ENCODE peak calls at places on chromosomes 11 and 22, in six cellular contexts. N is thoracic aorta; H is AG04450; Z is brain microvascular endothelial cell; R is CD4-positive, CD25-positive, alpha-beta regulatory T cell; M is neuronal stem cell. K is an unnamed sample.

GRCh38 chr11:73869234-73869949 is 7.3 kb downstream of the COA4 start:
- DNase-seq in H (no peak), Z (no peak), R (no peak), M (no peak), N (no peak), K (no peak)

GRCh38 chr22:49853981-49854791 is 542 bp downstream of the ZBED4 start:
- DNase-seq in N (no peak), H (no peak), Z (peak), M (peak), R (no peak), K (peak)

GRCh38 chr11:70500076-70500847 is 101.9 kb downstream of the CTTN start:
- DNase-seq in M (no peak), H (no peak), R (no peak), N (no peak), Z (no peak), K (peak)

GRCh38 chr22:23533771-23534191 is 46.3 kb downstream of the IGLL1 start:
- DNase-seq in M (no peak), N (no peak), R (no peak), H (no peak), Z (no peak), K (peak)

GRCh38 chr22:32556150-32556549 is 81.5 kb downstream of the FBXO7 start:
- DNase-seq in Z (no peak), N (no peak), H (no peak), M (no peak), R (no peak), K (no peak)

GRCh38 chr11:120840661-120841060 is 183.2 kb upstream of the TBCEL start:
- DNase-seq in R (no peak), H (no peak), Z (no peak), M (no peak), N (no peak), K (no peak)

GRCh38 chr11:102007567-102008437 is 39.4 kb upstream of the CFAP300 start:
- DNase-seq in M (peak), N (no peak), H (peak), Z (no peak), R (peak), K (no peak)

GRCh38 chr11:62579252-62579651 is 5.6 kb upstream of the EEF1G start:
- DNase-seq in Z (no peak), R (no peak), N (no peak), M (no peak), H (no peak), K (no peak)

GRCh38 chr11:17846852-17847453 is 112.4 kb downstream of the KCNC1 start:
- DNase-seq in Z (peak), H (no peak), M (peak), N (no peak), R (no peak), K (no peak)

GRCh38 chr11:96207459-96208449 is 135.2 kb downstream of the MAML2 start:
- DNase-seq in N (no peak), H (no peak), M (no peak), Z (no peak), R (peak), K (no peak)

GRCh38 chr11:114243461-114244372 is 52.5 kb upstream of the NNMT start:
- DNase-seq in H (no peak), N (no peak), M (no peak), R (no peak), Z (no peak), K (no peak)

GRCh38 chr22:23838686-23839468 is at the start of gene DERL3:
- DNase-seq in Z (peak), H (peak), N (peak), R (peak), M (peak), K (peak)

GRCh38 chr11:79082920-79083319 is 357.9 kb downstream of the TENM4 start:
- DNase-seq in M (peak), N (no peak), Z (no peak), R (no peak), H (no peak), K (no peak)

GRCh38 chr11:114595571-114595970 is at the start of gene NXPE4:
- DNase-seq in N (no peak), H (no peak), R (no peak), M (no peak), Z (no peak), K (no peak)

GRCh38 chr11:95918056-95918455 is 5.9 kb downstream of the MTMR2 start:
- DNase-seq in R (no peak), N (no peak), M (no peak), Z (no peak), H (no peak), K (no peak)

GRCh38 chr11:36296925-36297604 is 977 bp downstream of the PRR5L start:
- DNase-seq in M (no peak), H (peak), N (no peak), R (no peak), Z (peak), K (no peak)

GRCh38 chr11:120337896-120338840 is 2.0 kb downstream of the ARHGEF12 start:
- DNase-seq in R (no peak), N (no peak), H (no peak), M (no peak), Z (no peak), K (no peak)

GRCh38 chr22:22074634-22075381 is 92.2 kb upstream of the TOP3B start:
- DNase-seq in R (no peak), M (no peak), N (no peak), H (no peak), Z (no peak), K (no peak)

GRCh38 chr11:121466063-121466794 is 13.5 kb upstream of the SORL1-AS1 start:
- DNase-seq in R (no peak), H (peak), N (peak), M (no peak), Z (peak), K (peak)

GRCh38 chr11:13026722-13027121 is 17.6 kb downstream of the RASSF10 start:
- DNase-seq in N (no peak), R (no peak), H (no peak), Z (no peak), M (no peak), K (no peak)

GRCh38 chr22:20499769-20500168 is 4.2 kb upstream of the KLHL22 start:
- DNase-seq in H (no peak), N (no peak), M (no peak), Z (no peak), R (no peak), K (no peak)

GRCh38 chr11:952406-953385 is 27.0 kb downstream of the AP2A2 start:
- DNase-seq in Z (peak), R (no peak), N (no peak), M (no peak), H (no peak), K (no peak)

GRCh38 chr11:63904743-63905142 is 12.2 kb downstream of the RCOR2 start:
- DNase-seq in R (no peak), M (no peak), Z (no peak), N (no peak), H (no peak), K (no peak)

GRCh38 chr11:14409891-14410290 is 50.9 kb upstream of the RRAS2 start:
- DNase-seq in M (no peak), H (no peak), R (no peak), N (no peak), Z (no peak), K (no peak)

GRCh38 chr11:8252388-8252787 is 11.3 kb downstream of the LMO1 start:
- DNase-seq in H (no peak), N (no peak), R (no peak), Z (no peak), M (no peak), K (peak)

GRCh38 chr11:91066648-91067047 is 843.8 kb upstream of the CHORDC1 start:
- DNase-seq in R (no peak), N (no peak), M (no peak), Z (no peak), H (no peak), K (no peak)

GRCh38 chr11:103851166-103851651 is 185.2 kb upstream of the DDI1 start:
- DNase-seq in N (no peak), H (peak), R (no peak), Z (no peak), M (no peak), K (no peak)

GRCh38 chr11:36608491-36609199 is 10.6 kb upstream of the RAG2 start:
- DNase-seq in N (no peak), Z (no peak), R (no peak), M (no peak), H (no peak), K (no peak)

GRCh38 chr22:50085211-50085999 is at the start of gene MLC1:
- DNase-seq in N (no peak), Z (no peak), M (no peak), R (no peak), H (no peak), K (no peak)

GRCh38 chr11:87142594-87142993 is 104.9 kb downstream of the TMEM135 start:
- DNase-seq in N (no peak), R (no peak), M (no peak), Z (no peak), H (no peak), K (no peak)

GRCh38 chr22:21865041-21865440 is 2.4 kb downstream of the MAPK1 start:
- DNase-seq in Z (peak), R (no peak), N (peak), H (peak), M (no peak), K (no peak)

GRCh38 chr11:95884364-95884763 is 39.5 kb downstream of the MTMR2 start:
- DNase-seq in R (no peak), M (no peak), Z (peak), N (no peak), H (no peak), K (no peak)

GRCh38 chr22:17086750-17087149 is 1.9 kb downstream of the IL17RA start:
- DNase-seq in M (no peak), H (no peak), Z (no peak), N (no peak), R (peak), K (no peak)

GRCh38 chr11:1338201-1339065 is 29.0 kb upstream of the TOLLIP start:
- DNase-seq in N (no peak), M (no peak), Z (no peak), H (no peak), R (peak), K (no peak)

GRCh38 chr11:65491614-65492386 is 7.0 kb upstream of the MALAT1 start:
- DNase-seq in H (no peak), M (no peak), N (peak), R (no peak), Z (peak), K (peak)

GRCh38 chr11:60429272-60429671 is at the start of gene MS4A5:
- DNase-seq in N (no peak), Z (no peak), M (no peak), R (no peak), H (no peak), K (no peak)

GRCh38 chr22:44906999-44907644 is 102.7 kb downstream of the PHF21B start:
- DNase-seq in Z (no peak), M (no peak), N (no peak), R (no peak), H (no peak), K (no peak)

GRCh38 chr11:19931141-19931767 is 218.6 kb downstream of the NAV2 start:
- DNase-seq in N (no peak), M (no peak), Z (no peak), R (no peak), H (no peak), K (no peak)
- H3K27ac ChIP-seq in N (peak), M (peak), Z (no peak), R (no peak), H (peak), K (no peak)

GRCh38 chr22:41280854-41281253 is 5.1 kb downstream of the RANGAP1 start:
- DNase-seq in M (no peak), H (no peak), Z (no peak), N (no peak), R (no peak), K (no peak)

GRCh38 chr22:41285441-41285819 is 557 bp downstream of the RANGAP1 start:
- DNase-seq in N (peak), R (peak), M (peak), Z (peak), H (peak), K (peak)

GRCh38 chr22:41285820-41286638 is at the start of gene RANGAP1:
- DNase-seq in R (peak), N (peak), H (peak), M (peak), Z (peak), K (peak)

GRCh38 chr22:41286639-41287091 is 678 bp upstream of the RANGAP1 start:
- DNase-seq in Z (peak), H (no peak), M (no peak), N (no peak), R (no peak), K (no peak)

GRCh38 chr22:41284465-41284864 is 1.5 kb downstream of the RANGAP1 start:
- DNase-seq in R (no peak), H (no peak), Z (no peak), M (no peak), N (no peak), K (no peak)
- H3K4me3 ChIP-seq in R (peak), H (peak), Z (no peak), M (peak), N (no peak), K (no peak)

DNA sequence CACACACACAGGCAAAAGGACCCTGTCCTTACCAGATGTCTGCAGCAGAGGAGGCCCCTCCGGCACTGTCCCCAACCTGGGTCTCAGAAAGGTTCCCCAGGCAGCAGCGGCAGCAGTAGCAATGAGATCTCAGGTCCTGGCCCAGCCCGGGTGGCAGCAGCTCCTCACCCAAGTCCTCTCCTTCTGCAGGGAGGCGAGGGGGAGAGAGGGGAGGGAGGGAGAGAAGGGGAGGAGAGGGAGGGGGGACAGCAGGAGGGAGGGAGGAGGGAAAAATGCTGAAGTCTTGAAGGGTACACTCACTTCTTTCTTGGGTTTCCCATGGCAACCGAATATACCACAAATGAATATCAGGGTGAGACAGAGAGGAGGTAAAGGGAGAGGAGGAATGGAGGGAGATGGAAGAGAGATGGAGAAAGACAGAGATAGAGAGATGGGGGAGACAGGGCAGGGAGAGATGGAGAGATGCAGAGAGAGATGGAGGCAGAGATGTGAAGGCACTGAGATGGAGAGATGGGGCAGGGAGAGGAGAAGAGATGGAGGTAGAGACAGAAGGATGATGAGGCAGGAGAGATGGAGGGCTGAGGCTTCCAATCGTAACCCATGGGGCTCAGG is 9.4 kb downstream of the ELFN2 start:
- DNase-seq in Z (no peak), N (no peak), R (no peak), H (no peak), M (no peak), K (no peak)
- H3K27ac ChIP-seq in Z (no peak), N (no peak), R (no peak), H (no peak), M (no peak), K (no peak)

GRCh38 chr11:69155302-69156198 is at the start of gene SMIM38:
- DNase-seq in M (no peak), R (no peak), H (no peak), N (no peak), Z (no peak), K (no peak)

GRCh38 chr11:69154938-69155301 is 815 bp upstream of the SMIM38 start:
- DNase-seq in R (no peak), M (no peak), H (no peak), N (no peak), Z (no peak), K (no peak)

GRCh38 chr11:69157156-69157821 is 1.6 kb downstream of the SMIM38 start:
- DNase-seq in H (no peak), N (no peak), Z (no peak), M (peak), R (peak), K (no peak)

GRCh38 chr11:69156673-69157155 is 979 bp downstream of the SMIM38 start:
- DNase-seq in M (no peak), Z (no peak), R (no peak), N (no peak), H (no peak), K (peak)

GRCh38 chr11:69156218-69156639 is 494 bp downstream of the SMIM38 start:
- DNase-seq in H (no peak), Z (no peak), M (no peak), R (no peak), N (no peak), K (no peak)
- H3K4me3 ChIP-seq in H (no peak), Z (no peak), M (no peak), R (no peak), N (no peak), K (no peak)

DNA sequence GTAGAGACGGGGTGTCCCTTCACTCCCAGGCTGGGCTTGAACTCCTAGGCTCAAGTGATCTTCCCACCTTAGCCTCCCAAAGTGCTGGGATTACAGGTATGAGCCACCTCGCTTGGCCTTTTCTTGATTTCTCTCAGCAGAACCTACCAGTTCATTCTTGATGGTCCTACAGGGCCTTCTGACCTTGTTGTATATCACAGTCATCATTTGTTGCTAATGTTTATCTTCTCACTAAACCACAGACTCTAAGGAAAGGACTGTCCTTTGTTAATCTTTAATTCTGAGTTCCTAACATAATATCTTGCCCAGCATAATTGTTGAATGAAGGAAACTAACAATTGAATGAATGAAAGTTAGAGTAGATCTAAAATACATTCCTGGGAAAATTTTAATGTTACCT is 22.0 kb upstream of the ZC3H12C start:
- DNase-seq in R (no peak), H (no peak), Z (no peak), M (no peak), N (no peak), K (no peak)
- H3K27ac ChIP-seq in R (no peak), H (no peak), Z (no peak), M (no peak), N (no peak), K (no peak)

GRCh38 chr22:43860126-43860525 is 2.2 kb downstream of the SULT4A1 start:
- DNase-seq in R (no peak), N (no peak), Z (no peak), H (no peak), M (no peak), K (no peak)

GRCh38 chr22:43860831-43861230 is 1.5 kb downstream of the SULT4A1 start:
- DNase-seq in N (no peak), R (no peak), M (no peak), H (no peak), Z (no peak), K (no peak)

GRCh38 chr22:43861529-43861928 is 784 bp downstream of the SULT4A1 start:
- DNase-seq in Z (no peak), N (no peak), H (no peak), R (no peak), M (no peak), K (no peak)

GRCh38 chr22:43862074-43862881 is at the start of gene SULT4A1:
- DNase-seq in H (no peak), N (no peak), R (no peak), M (peak), Z (no peak), K (no peak)

DNA sequence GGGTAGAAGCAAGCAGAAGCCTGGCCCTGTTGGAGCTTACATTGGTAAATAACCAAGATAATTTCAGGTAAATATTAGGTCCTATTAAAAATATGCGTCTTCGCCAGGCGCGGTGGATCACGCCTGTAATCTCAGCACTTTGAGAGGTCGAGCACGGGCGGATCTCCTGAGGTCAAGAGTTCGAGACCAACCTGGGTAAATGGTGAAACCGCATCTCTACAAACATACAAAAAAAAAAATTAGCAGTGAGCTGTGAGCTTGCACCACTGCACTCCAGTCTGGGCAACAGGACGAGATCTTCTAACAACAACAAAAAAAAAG is 529 bp upstream of the SULT4A1 start:
- DNase-seq in N (no peak), R (no peak), M (no peak), Z (no peak), H (no peak), K (no peak)
- H3K4me3 ChIP-seq in N (no peak), R (no peak), M (peak), Z (no peak), H (no peak), K (no peak)

DNA sequence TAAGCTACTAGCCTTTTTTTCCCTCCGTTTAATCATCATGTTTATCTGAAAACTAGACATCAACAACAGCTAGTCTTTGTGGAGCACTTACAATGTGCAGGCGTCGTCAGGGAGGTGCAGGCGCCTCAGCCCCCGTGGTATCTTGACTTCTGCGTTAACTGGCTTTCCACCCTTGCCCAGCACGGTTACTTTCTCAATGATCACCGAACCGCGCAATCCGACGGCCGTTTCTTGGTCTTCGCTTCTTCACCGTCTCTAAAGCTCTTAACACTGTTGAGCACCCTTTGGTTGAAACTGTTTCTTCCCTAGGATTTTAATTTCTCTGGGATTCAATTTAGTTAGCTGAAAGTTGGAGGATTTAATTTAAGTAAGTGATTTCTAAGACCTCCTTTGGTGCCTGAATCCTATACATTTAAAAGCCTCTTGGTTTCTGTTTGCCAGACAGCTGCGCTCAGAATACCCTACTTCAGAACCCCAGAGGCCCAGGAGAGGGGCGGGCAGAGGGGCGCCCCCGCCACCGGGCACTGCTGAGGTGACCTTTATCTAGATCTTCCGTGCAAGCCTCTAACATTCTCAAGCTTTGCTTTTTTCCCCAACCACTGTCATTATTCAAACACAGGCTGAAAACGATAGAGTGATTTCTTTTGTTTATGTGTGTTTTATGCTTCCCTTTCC is 18.0 kb upstream of the TMEM218 start:
- DNase-seq in H (no peak), M (no peak), Z (no peak), N (no peak), R (no peak), K (no peak)
- H3K27ac ChIP-seq in H (peak), M (no peak), Z (no peak), N (no peak), R (no peak), K (no peak)

GRCh38 chr11:68297812-68298658 is 14.4 kb upstream of the LRP5 start:
- DNase-seq in R (peak), Z (peak), M (peak), N (peak), H (peak), K (peak)
- H3K4me3 ChIP-seq in R (no peak), Z (no peak), M (no peak), N (peak), H (no peak), K (no peak)

K was measured in lower lobe of right lung.